ENCODE peak calls at places on chromosomes 4 and X, in seven cellular contexts. V is tibial nerve, K is transverse colon, E is suprapubic skin, B is stomach, X is A549, D is esophagus muscularis mucosa. J is an unnamed sample.

GRCh38 chr4:106063009-106063408 is 167.7 kb downstream of the NPNT start:
- DNase-seq in V (no peak), K (no peak), E (no peak), B (no peak), X (no peak), D (no peak), J (no peak)

GRCh38 chrX:22533898-22534297 is 261.2 kb downstream of the CBLL2 start:
- DNase-seq in V (no peak), K (no peak), E (no peak), B (no peak), X (no peak), D (no peak), J (no peak)

GRCh38 chr4:147994076-147994475 is 262.2 kb downstream of the ARHGAP10 start:
- DNase-seq in V (no peak), K (no peak), E (no peak), B (no peak), X (no peak), D (no peak), J (no peak)

GRCh38 chr4:187903700-187904099 is 91.9 kb upstream of the ZFP42 start:
- DNase-seq in V (no peak), K (no peak), E (no peak), B (no peak), X (no peak), D (no peak), J (no peak)

GRCh38 chr4:139815646-139816601 is 150.3 kb downstream of the MGST2 start:
- DNase-seq in V (no peak), K (peak; percentile 13), E (peak; percentile 68), B (no peak), X (peak; percentile 4), D (no peak), J (peak; percentile 80)

GRCh38 chrX:149151805-149152757 is 353.0 kb downstream of the IDS start:
- DNase-seq in V (no peak), K (no peak), E (no peak), B (no peak), X (no peak), D (no peak), J (no peak)

GRCh38 chr4:6227412-6228157 is 27.2 kb upstream of the JAKMIP1 start:
- DNase-seq in V (no peak), K (no peak), E (no peak), B (peak; percentile 17), X (no peak), D (no peak), J (no peak)

GRCh38 chrX:150546711-150547153 is 21.7 kb upstream of the MTM1 start:
- DNase-seq in V (no peak), K (no peak), E (no peak), B (no peak), X (no peak), D (no peak), J (peak; percentile 50)

GRCh38 chrX:42484233-42484632 is 293.7 kb downstream of the PPP1R2C start:
- DNase-seq in V (no peak), K (no peak), E (no peak), B (no peak), X (no peak), D (no peak), J (no peak)

GRCh38 chrX:11137543-11138139 is 26.5 kb downstream of the HCCS start:
- DNase-seq in V (no peak), K (no peak), E (no peak), B (no peak), X (peak; percentile 23), D (no peak), J (no peak)

GRCh38 chr4:123488916-123489315 is 92.3 kb downstream of the SPRY1 start:
- DNase-seq in V (no peak), K (no peak), E (no peak), B (no peak), X (peak; percentile 69), D (no peak), J (no peak)

GRCh38 chr4:176924238-176924637 is 131.5 kb upstream of the VEGFC start:
- DNase-seq in V (no peak), K (no peak), E (no peak), B (no peak), X (no peak), D (no peak), J (no peak)

GRCh38 chr4:76023381-76023780 is at the start of gene CXCL10:
- DNase-seq in V (no peak), K (no peak), E (no peak), B (no peak), X (no peak), D (no peak), J (no peak)

GRCh38 chr4:5824635-5825034 is 68.3 kb downstream of the CRMP1 start:
- DNase-seq in V (no peak), K (no peak), E (no peak), B (no peak), X (peak; percentile 45), D (no peak), J (no peak)

GRCh38 chr4:47619691-47620090 is 134.6 kb downstream of the ATP10D start:
- DNase-seq in V (no peak), K (no peak), E (no peak), B (no peak), X (no peak), D (no peak), J (no peak)

GRCh38 chr4:139184129-139184528 is 7.1 kb upstream of the ELF2 start:
- DNase-seq in V (no peak), K (no peak), E (no peak), B (no peak), X (peak; percentile 43), D (no peak), J (no peak)

GRCh38 chrX:37834937-37835336 is 12.4 kb downstream of the DYNLT3 start:
- DNase-seq in V (no peak), K (no peak), E (no peak), B (no peak), X (no peak), D (no peak), J (no peak)

GRCh38 chr4:187128971-187129370 is 405.3 kb upstream of the FAT1 start:
- DNase-seq in V (no peak), K (no peak), E (no peak), B (no peak), X (no peak), D (no peak), J (no peak)

GRCh38 chrX:42269186-42269585 is 345.8 kb upstream of the CASK start:
- DNase-seq in V (no peak), K (no peak), E (no peak), B (no peak), X (no peak), D (no peak), J (no peak)

GRCh38 chr4:20487446-20487845 is 212.8 kb upstream of the PACRGL start:
- DNase-seq in V (no peak), K (no peak), E (no peak), B (no peak), X (no peak), D (no peak), J (no peak)

GRCh38 chr4:113760094-113760851 is 1.3 kb downstream of the CAMK2D start:
- DNase-seq in V (peak; percentile 26), K (peak; percentile 45), E (peak; percentile 71), B (peak; percentile 32), X (peak; percentile 36), D (no peak), J (peak; percentile 24)

GRCh38 chr4:23877758-23878229 is 12.1 kb downstream of the PPARGC1A start:
- DNase-seq in V (no peak), K (peak; percentile 62), E (no peak), B (no peak), X (peak; percentile 3), D (no peak), J (no peak)
- TF ChIP-seq EP300 in V (no peak), K (no peak), E (no peak), B (no peak), X (no peak), D (no peak), J (no peak)

GRCh38 chr4:78675325-78675724 is 100.8 kb upstream of the BMP2K start:
- DNase-seq in V (no peak), K (no peak), E (no peak), B (no peak), X (no peak), D (no peak), J (no peak)

GRCh38 chr4:78669453-78669852 is 106.7 kb upstream of the BMP2K start:
- DNase-seq in V (no peak), K (no peak), E (no peak), B (no peak), X (peak; percentile 35), D (no peak), J (no peak)

GRCh38 chr4:78672441-78672815 is 103.7 kb upstream of the BMP2K start:
- DNase-seq in V (no peak), K (no peak), E (no peak), B (no peak), X (no peak), D (peak; percentile 82), J (no peak)

GRCh38 chr4:78673258-78673817 is 102.8 kb upstream of the BMP2K start:
- DNase-seq in V (no peak), K (no peak), E (no peak), B (no peak), X (no peak), D (peak; percentile 57), J (no peak)

DNA sequence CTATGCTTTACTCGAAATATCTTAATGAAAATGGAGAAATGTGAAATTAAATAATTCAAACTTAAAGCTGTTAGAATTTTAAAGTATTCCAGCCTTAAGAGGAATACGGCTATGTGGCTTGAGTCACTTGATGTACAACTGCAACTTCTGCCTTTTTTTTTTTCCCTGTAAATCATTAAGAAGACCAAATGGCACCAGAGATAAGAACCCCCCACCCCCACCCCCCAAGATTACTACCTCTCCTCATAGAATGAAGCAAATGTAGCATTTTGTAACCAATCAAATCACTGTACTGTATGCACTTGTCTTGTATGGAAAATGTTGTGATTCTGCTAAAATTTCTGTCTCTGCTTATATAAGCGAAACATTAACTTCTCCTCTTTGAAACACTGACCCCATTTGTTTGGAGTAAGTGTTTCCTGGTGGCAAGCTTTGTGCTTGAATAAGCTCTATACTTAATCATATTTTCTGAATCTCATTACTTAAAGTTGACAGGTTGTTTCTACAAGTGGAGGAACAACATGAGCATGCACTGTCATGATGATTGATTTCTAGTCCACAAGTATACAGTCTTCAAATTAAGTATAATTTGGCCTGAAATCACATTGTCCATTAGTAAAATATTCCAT is 104.2 kb upstream of the BMP2K start:
- DNase-seq in V (no peak), K (no peak), E (no peak), B (no peak), X (no peak), D (peak; percentile 47), J (no peak)
- TF ChIP-seq EP300 in V (no peak), K (no peak), E (no peak), B (no peak), X (no peak), D (no peak), J (no peak)

GRCh38 chr4:78693777-78694456 is 82.2 kb upstream of the BMP2K start:
- DNase-seq in V (no peak), K (no peak), E (no peak), B (no peak), X (no peak), D (no peak), J (no peak)
- TF ChIP-seq EP300 in V (no peak), K (no peak), E (no peak), B (no peak), X (no peak), D (no peak), J (no peak)

DNA sequence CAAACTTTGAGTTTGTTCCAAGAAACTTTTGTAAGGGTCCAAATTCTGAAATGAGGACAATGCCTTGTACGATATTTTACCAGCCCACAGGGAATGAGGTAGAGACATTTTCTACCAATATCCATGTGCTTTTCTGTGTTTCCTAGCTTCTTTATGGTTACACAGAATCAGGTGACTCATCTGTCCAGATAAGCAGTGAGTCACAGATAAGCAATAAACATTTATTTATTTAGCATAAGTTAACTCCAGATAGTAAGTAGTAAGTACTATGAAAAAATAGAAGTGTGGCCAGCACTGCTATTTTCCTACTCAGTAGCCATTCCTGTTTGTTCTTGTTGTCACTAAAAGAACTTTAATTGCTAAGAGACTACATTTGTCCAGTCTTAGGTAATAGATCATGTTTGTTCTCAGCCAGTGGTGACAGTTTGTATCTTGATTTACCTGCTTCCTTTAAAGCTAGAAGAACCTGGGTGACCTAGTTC is 7.4 kb downstream of the AFF1 start:
- DNase-seq in V (no peak), K (no peak), E (no peak), B (no peak), X (no peak), D (no peak), J (no peak)
- TF ChIP-seq EP300 in V (no peak), K (no peak), E (no peak), B (no peak), X (no peak), D (no peak), J (no peak)